ENCODE peak calls at places on chromosomes 6 and 20, in five cellular contexts. X is cardiac fibroblast, Q is AG09309, H is heart left ventricle, O is AG08395. A is an unnamed sample.

GRCh38 chr6:24761193-24761835 is 13.4 kb upstream of the GMNN start:
- DNase-seq in X (no peak), Q (no peak), H (no peak), O (no peak), A (no peak)

GRCh38 chr6:157867155-157867559 is 44.1 kb downstream of the SNX9 start:
- DNase-seq in H (no peak), X (peak; percentile 34), Q (no peak), O (peak; percentile 60), A (no peak)

GRCh38 chr20:49028684-49029083 is 17.4 kb upstream of the CSE1L start:
- DNase-seq in H (no peak), Q (peak; percentile 25), O (peak; percentile 25), X (peak; percentile 48), A (no peak)

GRCh38 chr6:170288091-170288631 is 2.7 kb downstream of the DLL1 start:
- DNase-seq in Q (no peak), X (no peak), O (no peak), H (peak; percentile 58), A (no peak)

GRCh38 chr6:165834613-165835259 is 171.7 kb upstream of the PDE10A start:
- DNase-seq in Q (no peak), H (peak; percentile 74), O (no peak), X (peak; percentile 51), A (no peak)

GRCh38 chr6:3159805-3160781 is 2.7 kb upstream of the TUBB2A start:
- DNase-seq in X (peak; percentile 35), H (no peak), Q (no peak), O (no peak), A (no peak)

GRCh38 chr20:49385471-49385870 is 97.0 kb downstream of the KCNB1 start:
- DNase-seq in H (no peak), X (peak; percentile 47), Q (no peak), O (peak; percentile 35), A (peak; percentile 20)

GRCh38 chr6:139423970-139424667 is 49.7 kb upstream of the CITED2 start:
- DNase-seq in Q (no peak), O (no peak), X (no peak), H (no peak), A (no peak)

GRCh38 chr6:37741757-37742400 is 44.2 kb upstream of the MDGA1 start:
- DNase-seq in O (peak; percentile 47), Q (no peak), H (no peak), X (peak; percentile 29), A (no peak)

GRCh38 chr6:16420715-16421461 is 182.5 kb downstream of the GMPR start:
- DNase-seq in Q (peak; percentile 87), X (peak; percentile 74), H (no peak), O (peak; percentile 79), A (peak; percentile 85)

GRCh38 chr6:122831511-122831910 is 42.5 kb downstream of the SMPDL3A start:
- DNase-seq in Q (no peak), X (no peak), O (no peak), H (no peak), A (no peak)

GRCh38 chr6:148968636-148969270 is 221.9 kb downstream of the UST start:
- DNase-seq in X (no peak), Q (no peak), H (no peak), O (peak; percentile 31), A (no peak)

GRCh38 chr6:36734486-36735060 is 36.9 kb downstream of the RAB44 start:
- DNase-seq in O (no peak), H (peak; percentile 35), Q (no peak), X (no peak), A (no peak)

GRCh38 chr6:29071831-29072723 is 15.0 kb downstream of the OR2B3 start:
- DNase-seq in Q (no peak), X (peak; percentile 10), O (no peak), H (no peak), A (no peak)

GRCh38 chr6:42745083-42745637 is 743 bp downstream of the TBCC start:
- DNase-seq in H (peak; percentile 58), Q (no peak), O (no peak), X (peak; percentile 19), A (no peak)

GRCh38 chr20:4406627-4407026 is 315.1 kb upstream of the PRND start:
- DNase-seq in O (peak; percentile 78), X (peak; percentile 34), Q (peak; percentile 79), H (no peak), A (peak; percentile 31)

GRCh38 chr6:106128981-106129761 is 43.0 kb downstream of the PRDM1 start:
- DNase-seq in O (peak; percentile 93), Q (peak; percentile 98), X (peak; percentile 70), H (no peak), A (peak; percentile 94)

GRCh38 chr6:117545161-117545595 is 57.1 kb downstream of the GOPC start:
- DNase-seq in O (no peak), Q (no peak), H (no peak), X (no peak), A (no peak)

GRCh38 chr6:48985025-48985424 is 478.0 kb downstream of the MMUT start:
- DNase-seq in X (no peak), O (no peak), H (no peak), Q (peak; percentile 7), A (no peak)

GRCh38 chr20:13009682-13010406 is 1.1 kb downstream of the SPTLC3 start:
- DNase-seq in O (peak; percentile 87), H (no peak), X (peak; percentile 97), Q (peak; percentile 78), A (peak; percentile 76)

GRCh38 chr20:13353261-13353945 is 132.3 kb downstream of the ISM1 start:
- DNase-seq in Q (no peak), O (no peak), X (no peak), H (no peak), A (no peak)

GRCh38 chr6:143290206-143290605 is 160.3 kb downstream of the ADAT2 start:
- DNase-seq in O (no peak), H (peak; percentile 28), Q (no peak), X (no peak), A (no peak)

GRCh38 chr20:47172579-47172978 is 183.9 kb downstream of the ZMYND8 start:
- DNase-seq in O (no peak), Q (no peak), H (no peak), X (no peak), A (no peak)

GRCh38 chr20:58017237-58017969 is 211.1 kb downstream of the ANKRD60 start:
- DNase-seq in X (no peak), Q (peak; percentile 44), H (no peak), O (peak; percentile 77), A (peak; percentile 51)